ENCODE peak calls at places on chromosome 6, in four cellular contexts. One of them, this sample, is unnamed.

GRCh38 chr6:31530659-31531058 is 1.9 kb downstream of the MCCD1 start:
- DNase-seq in HepG2: no peak
- DNase-seq in K562: no peak
- DNase-seq in GM12878: no peak
- DNase-seq in this sample: no peak

GRCh38 chr6:84466521-84466920 is 239.1 kb upstream of the CEP162 start:
- DNase-seq in HepG2: no peak
- DNase-seq in K562: no peak
- DNase-seq in GM12878: no peak
- DNase-seq in this sample: no peak

GRCh38 chr6:168007592-168008338 is 10.3 kb downstream of the KIF25 start:
- DNase-seq in HepG2: peak
- DNase-seq in K562: no peak
- DNase-seq in GM12878: no peak
- DNase-seq in this sample: no peak

GRCh38 chr6:145453376-145453775 is 281.9 kb downstream of the EPM2A start:
- DNase-seq in HepG2: no peak
- DNase-seq in K562: no peak
- DNase-seq in GM12878: no peak
- DNase-seq in this sample: peak

GRCh38 chr6:10140824-10141223 is 274.1 kb downstream of the TFAP2A start:
- DNase-seq in HepG2: no peak
- DNase-seq in K562: no peak
- DNase-seq in GM12878: no peak
- DNase-seq in this sample: no peak

GRCh38 chr6:155264704-155265320 is 999 bp downstream of the CLDN20 start:
- DNase-seq in HepG2: no peak
- DNase-seq in K562: no peak
- DNase-seq in GM12878: no peak
- DNase-seq in this sample: no peak

GRCh38 chr6:162726997-162727346 is 594 bp downstream of the PRKN start:
- DNase-seq in HepG2: no peak
- DNase-seq in K562: no peak
- DNase-seq in GM12878: no peak
- DNase-seq in this sample: no peak

GRCh38 chr6:139150915-139151314 is 16.0 kb downstream of the HECA start:
- DNase-seq in HepG2: no peak
- DNase-seq in K562: no peak
- DNase-seq in GM12878: no peak
- DNase-seq in this sample: no peak

GRCh38 chr6:160679402-160679769 is 15.3 kb upstream of the LPA start:
- DNase-seq in HepG2: no peak
- DNase-seq in K562: peak
- DNase-seq in GM12878: no peak
- DNase-seq in this sample: no peak

GRCh38 chr6:2977290-2977689 is 5.9 kb upstream of the SERPINB6 start:
- DNase-seq in HepG2: no peak
- DNase-seq in K562: no peak
- DNase-seq in GM12878: no peak
- DNase-seq in this sample: no peak
- TF ChIP-seq FOXM1 in HepG2: no peak
- TF ChIP-seq FOXM1 in K562: no peak
- TF ChIP-seq FOXM1 in GM12878: no peak
- TF ChIP-seq FOXM1 in this sample: no peak

GRCh38 chr6:110250838-110251237 is 70.6 kb downstream of the CDC40 start:
- DNase-seq in HepG2: peak
- DNase-seq in K562: peak
- DNase-seq in GM12878: no peak
- DNase-seq in this sample: no peak
- TF ChIP-seq FOXK2 in HepG2: no peak
- TF ChIP-seq FOXK2 in K562: no peak
- TF ChIP-seq FOXK2 in GM12878: no peak
- TF ChIP-seq FOXK2 in this sample: no peak

GRCh38 chr6:47343631-47344421 is 34.1 kb upstream of the TNFRSF21 start:
- DNase-seq in HepG2: no peak
- DNase-seq in K562: no peak
- DNase-seq in GM12878: no peak
- DNase-seq in this sample: no peak
- TF ChIP-seq FOXM1 in HepG2: no peak
- TF ChIP-seq FOXM1 in K562: no peak
- TF ChIP-seq FOXM1 in GM12878: no peak
- TF ChIP-seq FOXM1 in this sample: no peak

GRCh38 chr6:137738931-137739504 is 128.0 kb upstream of the TNFAIP3 start:
- DNase-seq in HepG2: no peak
- DNase-seq in K562: no peak
- DNase-seq in GM12878: no peak
- DNase-seq in this sample: no peak
- TF ChIP-seq FOXK2 in HepG2: no peak
- TF ChIP-seq FOXK2 in K562: no peak
- TF ChIP-seq FOXK2 in GM12878: no peak
- TF ChIP-seq FOXK2 in this sample: no peak

GRCh38 chr6:24919404-24919892 is 16.3 kb downstream of the RIPOR2 start:
- DNase-seq in HepG2: no peak
- DNase-seq in K562: no peak
- DNase-seq in GM12878: no peak
- DNase-seq in this sample: no peak
- TF ChIP-seq FOXM1 in HepG2: no peak
- TF ChIP-seq FOXM1 in K562: no peak
- TF ChIP-seq FOXM1 in GM12878: no peak
- TF ChIP-seq FOXM1 in this sample: no peak

GRCh38 chr6:40806479-40806878 is 219.3 kb upstream of the LRFN2 start:
- DNase-seq in HepG2: no peak
- DNase-seq in K562: no peak
- DNase-seq in GM12878: no peak
- DNase-seq in this sample: no peak
- TF ChIP-seq FOXK2 in HepG2: no peak
- TF ChIP-seq FOXK2 in K562: no peak
- TF ChIP-seq FOXK2 in GM12878: no peak
- TF ChIP-seq FOXK2 in this sample: no peak

GRCh38 chr6:53250137-53250760 is 98.5 kb downstream of the ELOVL5 start:
- DNase-seq in HepG2: no peak
- DNase-seq in K562: no peak
- DNase-seq in GM12878: no peak
- DNase-seq in this sample: no peak
- TF ChIP-seq FOXM1 in HepG2: no peak
- TF ChIP-seq FOXM1 in K562: no peak
- TF ChIP-seq FOXM1 in GM12878: no peak
- TF ChIP-seq FOXM1 in this sample: no peak

GRCh38 chr6:52416629-52417151 is 3.5 kb upstream of the EFHC1 start:
- DNase-seq in HepG2: peak
- DNase-seq in K562: peak
- DNase-seq in GM12878: peak
- DNase-seq in this sample: peak
- TF ChIP-seq FOXK2 in HepG2: no peak
- TF ChIP-seq FOXK2 in K562: peak
- TF ChIP-seq FOXK2 in GM12878: no peak
- TF ChIP-seq FOXK2 in this sample: no peak

GRCh38 chr6:146851837-146852236 is 253.1 kb downstream of the ADGB start:
- DNase-seq in HepG2: no peak
- DNase-seq in K562: no peak
- DNase-seq in GM12878: no peak
- DNase-seq in this sample: no peak
- TF ChIP-seq FOXM1 in HepG2: no peak
- TF ChIP-seq FOXM1 in K562: no peak
- TF ChIP-seq FOXM1 in GM12878: no peak
- TF ChIP-seq FOXM1 in this sample: no peak

GRCh38 chr6:129279343-129280104 is 396.6 kb downstream of the LAMA2 start:
- DNase-seq in HepG2: no peak
- DNase-seq in K562: no peak
- DNase-seq in GM12878: no peak
- DNase-seq in this sample: no peak

GRCh38 chr6:129276461-129276860 is 393.5 kb downstream of the LAMA2 start:
- DNase-seq in HepG2: no peak
- DNase-seq in K562: no peak
- DNase-seq in GM12878: no peak
- DNase-seq in this sample: no peak

GRCh38 chr6:129280719-129281118 is 397.8 kb downstream of the LAMA2 start:
- DNase-seq in HepG2: no peak
- DNase-seq in K562: no peak
- DNase-seq in GM12878: no peak
- DNase-seq in this sample: no peak

GRCh38 chr6:129281173-129281796 is 398.3 kb downstream of the LAMA2 start:
- DNase-seq in HepG2: no peak
- DNase-seq in K562: no peak
- DNase-seq in GM12878: no peak
- DNase-seq in this sample: no peak

GRCh38 chr6:129276986-129277385 is 394.0 kb downstream of the LAMA2 start:
- DNase-seq in HepG2: no peak
- DNase-seq in K562: no peak
- DNase-seq in GM12878: no peak
- DNase-seq in this sample: no peak
- TF ChIP-seq FOXK2 in HepG2: no peak
- TF ChIP-seq FOXK2 in K562: no peak
- TF ChIP-seq FOXK2 in GM12878: no peak
- TF ChIP-seq FOXK2 in this sample: no peak

This sample was measured in HEK293T.